ENCODE peak calls at places on chromosome 7, in five cellular contexts. E is prostate gland, X is transverse colon, Q is SK-N-SH, T is suprapubic skin. I is an unnamed sample. For H3K4me1, the result is how much of the 10 kb centered on the place peaks cover.

GRCh38 chr7:2701406-2701805 is 13.4 kb downstream of the AMZ1 start:
- DNase-seq in Q (no peak), E (no peak), T (no peak), X (no peak), I (no peak)

GRCh38 chr7:111958889-111959288 is 247.3 kb downstream of the DOCK4 start:
- DNase-seq in E (no peak), T (no peak), Q (peak), X (no peak), I (no peak)

GRCh38 chr7:138934861-138935260 is 46.3 kb downstream of the KIAA1549 start:
- DNase-seq in T (no peak), Q (peak), E (no peak), X (no peak), I (no peak)

GRCh38 chr7:53431901-53432300 is 396.5 kb downstream of the POM121L12 start:
- DNase-seq in X (no peak), Q (no peak), T (no peak), E (no peak), I (no peak)

GRCh38 chr7:150938566-150938965 is 39.6 kb downstream of the KCNH2 start:
- DNase-seq in X (no peak), T (no peak), Q (peak), E (no peak), I (no peak)

GRCh38 chr7:101126651-101127459 is at the start of gene SERPINE1:
- DNase-seq in X (peak), T (peak), E (peak), Q (peak), I (peak)

GRCh38 chr7:139733751-139734150 is 44.0 kb downstream of the HIPK2 start:
- DNase-seq in Q (no peak), E (no peak), X (no peak), T (no peak), I (no peak)

GRCh38 chr7:23893942-23894890 is 184.2 kb downstream of the STK31 start:
- DNase-seq in X (no peak), T (no peak), E (no peak), Q (peak), I (no peak)

DNA sequence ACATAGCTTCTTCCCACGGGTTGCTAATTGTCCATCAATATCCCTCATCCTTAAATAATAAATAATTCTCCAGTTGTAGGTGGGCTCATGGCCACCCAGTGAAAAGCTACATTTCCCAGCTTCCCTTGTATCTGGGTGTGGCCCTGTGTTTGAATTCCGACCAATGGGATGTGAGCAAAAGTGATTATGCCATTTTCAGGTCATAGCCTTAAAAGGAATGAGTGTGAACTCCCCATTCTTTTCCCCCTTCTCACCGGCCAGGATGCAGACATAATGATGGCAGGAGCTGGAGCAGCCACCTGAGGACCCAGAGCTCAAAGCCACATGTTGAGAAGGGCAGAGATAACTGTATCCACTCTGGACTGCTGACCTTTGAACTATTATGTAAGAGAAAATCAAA is 30.3 kb upstream of the CALU start:
- DNase-seq in Q (no peak), X (no peak), E (no peak), T (no peak), I (no peak)
- TF ChIP-seq POLR2AphosphoS5 in Q (no peak), X (no peak), E (no peak), T (no peak), I (no peak)

GRCh38 chr7:4738711-4739527 is 36.5 kb upstream of the AP5Z1 start:
- DNase-seq in Q (peak), X (no peak), E (no peak), T (no peak), I (no peak)

GRCh38 chr7:4740796-4741195 is 34.6 kb upstream of the AP5Z1 start:
- DNase-seq in X (no peak), Q (no peak), E (no peak), T (no peak), I (no peak)

GRCh38 chr7:4742051-4742573 is 33.3 kb upstream of the AP5Z1 start:
- DNase-seq in X (peak), E (no peak), T (no peak), Q (no peak), I (no peak)

GRCh38 chr7:4737300-4737699 is 38.1 kb upstream of the AP5Z1 start:
- DNase-seq in E (no peak), Q (no peak), T (no peak), X (no peak), I (no peak)

DNA sequence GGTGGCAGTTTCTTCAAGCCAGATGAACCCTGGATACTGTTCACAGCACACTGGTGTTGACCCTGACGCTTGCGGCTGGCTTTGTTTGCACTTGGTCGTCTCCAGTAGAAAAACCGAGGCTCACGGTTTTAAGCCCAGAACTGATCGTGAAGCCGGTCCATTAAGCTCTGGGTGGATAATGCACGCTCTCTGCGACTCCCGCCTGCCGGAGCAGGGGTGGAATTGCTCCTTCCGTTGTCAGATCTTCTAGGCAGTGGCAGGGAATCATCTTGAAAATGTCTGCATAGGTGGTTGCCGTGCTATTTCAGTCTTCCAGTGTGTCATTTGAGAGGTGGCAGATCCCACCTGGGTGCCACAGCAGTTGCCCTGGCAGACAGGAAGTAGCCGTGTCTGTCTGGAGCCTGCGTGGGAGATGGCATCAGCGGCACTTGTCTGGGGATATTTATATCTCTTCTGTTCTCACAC is 35.9 kb upstream of the AP5Z1 start:
- DNase-seq in E (no peak), Q (peak), X (no peak), T (no peak), I (no peak)
- TF ChIP-seq CTCF in E (no peak), Q (no peak), X (peak), T (no peak), I (no peak)

DNA sequence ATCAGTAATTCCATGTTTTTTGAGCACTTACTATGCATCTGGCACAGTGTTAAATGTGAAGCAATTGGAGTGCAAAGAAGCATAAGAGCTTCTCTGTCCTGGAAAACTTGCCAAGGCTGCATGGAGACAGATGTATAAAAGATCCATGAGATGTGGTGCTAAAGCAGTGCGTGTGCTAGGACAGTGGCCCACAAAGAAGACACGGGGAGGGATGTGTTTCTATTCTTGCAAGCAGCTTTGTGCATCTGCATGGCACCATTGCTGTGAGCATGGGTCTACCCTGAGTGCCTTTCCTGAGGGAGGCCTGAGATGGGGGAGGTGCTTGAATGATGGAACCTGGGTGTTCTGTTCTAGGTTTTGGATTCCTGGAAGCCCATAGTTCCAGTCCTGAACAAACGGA is 5.0 kb upstream of the CDHR3 start:
- DNase-seq in X (no peak), Q (no peak), E (no peak), T (no peak), I (no peak)
- H3K4me1 ChIP-seq in X (under half), Q (under half), E (under half), T (under half), I (under half)

GRCh38 chr7:117044664-117045063 is 91.4 kb downstream of the ST7 start:
- DNase-seq in T (no peak), X (no peak), Q (no peak), E (no peak), I (no peak)

GRCh38 chr7:117041822-117042221 is 88.5 kb downstream of the ST7 start:
- DNase-seq in E (no peak), T (no peak), Q (no peak), X (no peak), I (no peak)

GRCh38 chr7:117043051-117043546 is 89.8 kb downstream of the ST7 start:
- DNase-seq in Q (no peak), T (no peak), X (no peak), E (no peak), I (no peak)

GRCh38 chr7:117038408-117038807 is 85.1 kb downstream of the ST7 start:
- DNase-seq in T (no peak), E (no peak), Q (no peak), X (no peak), I (no peak)

GRCh38 chr7:117041007-117041406 is 87.7 kb downstream of the ST7 start:
- DNase-seq in E (no peak), T (no peak), X (no peak), Q (no peak), I (no peak)
- TF ChIP-seq POLR2AphosphoS5 in E (no peak), T (no peak), X (no peak), Q (no peak), I (no peak)

DNA sequence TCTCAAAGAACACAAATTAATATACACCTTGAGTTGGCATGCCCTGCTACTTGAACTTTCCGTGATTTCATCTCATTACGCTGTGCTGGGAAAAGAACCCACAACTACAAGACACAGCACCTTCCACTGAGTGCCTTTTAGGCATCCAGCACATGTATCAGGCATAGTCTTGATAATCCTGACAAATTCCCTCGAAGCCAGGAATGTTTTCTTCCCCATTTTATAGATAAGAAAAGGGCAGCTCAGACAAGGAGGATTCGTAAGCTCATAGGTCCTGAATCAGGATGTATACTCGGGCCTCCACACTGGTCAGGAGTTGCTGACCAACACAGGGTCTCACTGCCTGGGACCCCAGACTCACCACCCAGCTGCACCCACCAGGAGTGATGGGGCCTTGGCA is 368.6 kb downstream of the TNS3 start:
- DNase-seq in E (no peak), Q (no peak), X (no peak), T (no peak), I (no peak)
- TF ChIP-seq CTCF in E (no peak), Q (no peak), X (no peak), T (no peak), I (no peak)

GRCh38 chr7:121140790-121141189 is 152.3 kb downstream of the CPED1 start:
- DNase-seq in X (no peak), Q (no peak), T (no peak), E (no peak), I (no peak)

GRCh38 chr7:121138262-121138933 is 149.9 kb downstream of the CPED1 start:
- DNase-seq in E (peak), T (no peak), X (peak), Q (no peak), I (no peak)

GRCh38 chr7:121139427-121139826 is 150.9 kb downstream of the CPED1 start:
- DNase-seq in E (no peak), T (no peak), Q (no peak), X (no peak), I (no peak)

GRCh38 chr7:121133444-121133843 is 144.9 kb downstream of the CPED1 start:
- DNase-seq in Q (no peak), T (no peak), E (no peak), X (no peak), I (no peak)

DNA sequence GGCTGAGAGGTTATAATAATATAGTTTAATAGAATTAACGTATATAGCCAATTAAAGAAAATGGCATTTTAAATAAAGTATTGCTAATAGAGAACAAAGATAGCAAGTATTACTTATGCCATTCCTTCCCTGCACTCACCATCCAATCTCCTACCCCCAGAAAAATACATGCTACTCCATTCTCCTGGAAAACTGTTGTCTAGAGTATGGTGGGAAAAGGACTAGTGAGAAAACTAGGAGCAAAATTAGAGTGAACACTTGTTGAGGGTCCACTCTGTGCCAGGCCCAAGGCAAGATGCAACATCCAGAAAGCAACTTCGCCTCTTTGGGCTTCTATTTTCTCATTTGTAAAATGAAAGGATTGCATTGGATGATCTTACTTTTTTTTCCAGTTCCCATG is 149.1 kb downstream of the CPED1 start:
- DNase-seq in T (no peak), E (no peak), Q (no peak), X (no peak), I (no peak)
- H3K4me1 ChIP-seq in T (under half), E (under half), Q (under half), X (under half), I (under half)

GRCh38 chr7:85622059-85622458 is 435.2 kb upstream of the SEMA3D start:
- DNase-seq in T (no peak), X (no peak), Q (no peak), E (no peak), I (no peak)
- TF ChIP-seq POLR2AphosphoS5 in T (no peak), X (no peak), Q (no peak), E (no peak), I (no peak)